ENCODE peak calls at places on chromosomes 1 and 21, in four cellular contexts. Y is tibial artery, F is DND-41, O is neuronal stem cell. N is an unnamed sample. For H3K4me1 and H3K36me3, the result is how much of the 10 kb centered on the place peaks cover.

GRCh38 chr1:8315573-8316475 is 2.1 kb upstream of the SLC45A1 start:
- DNase-seq in Y (no peak), F (no peak), O (no peak), N (no peak)

GRCh38 chr1:180566495-180566894 is 7.7 kb downstream of the OVAAL start:
- DNase-seq in Y (no peak), F (no peak), O (no peak), N (no peak)

GRCh38 chr21:36347962-36348328 is 27.9 kb downstream of the MORC3 start:
- DNase-seq in Y (no peak), F (no peak), O (no peak), N (no peak)

GRCh38 chr1:153764315-153764714 is 10.9 kb upstream of the SLC27A3 start:
- DNase-seq in Y (no peak), F (no peak), O (no peak), N (no peak)

GRCh38 chr1:47432071-47433036 is 5.5 kb upstream of the FOXD2 start:
- DNase-seq in Y (peak), F (no peak), O (peak), N (peak)

GRCh38 chr1:160779662-160780397 is 16.1 kb upstream of the LY9 start:
- DNase-seq in Y (no peak), F (peak), O (no peak), N (no peak)

GRCh38 chr1:64366821-64367220 is 103.1 kb upstream of the CACHD1 start:
- DNase-seq in Y (no peak), F (no peak), O (no peak), N (no peak)

GRCh38 chr1:111739222-111739983 is at the start of gene INKA2:
- DNase-seq in Y (peak), F (peak), O (peak), N (peak)

GRCh38 chr1:224525411-224526040 is 90.6 kb upstream of the CNIH3 start:
- DNase-seq in Y (no peak), F (no peak), O (no peak), N (no peak)

GRCh38 chr1:14969006-14969405 is 184.5 kb upstream of the TMEM51 start:
- DNase-seq in Y (no peak), F (peak), O (no peak), N (peak)

GRCh38 chr1:117877823-117878222 is 51.6 kb downstream of the GDAP2 start:
- DNase-seq in Y (no peak), F (no peak), O (no peak), N (no peak)

GRCh38 chr1:202005958-202006357 is 4.4 kb upstream of the ELF3 start:
- DNase-seq in Y (no peak), F (no peak), O (no peak), N (no peak)

GRCh38 chr21:36564647-36565046 is 84.7 kb upstream of the CLDN14 start:
- DNase-seq in Y (peak), F (no peak), O (no peak), N (no peak)

GRCh38 chr1:84674021-84674420 is 16.2 kb downstream of the SSX2IP start:
- DNase-seq in Y (no peak), F (no peak), O (no peak), N (no peak)

GRCh38 chr1:6149597-6149996 is 30.5 kb downstream of the CHD5 start:
- DNase-seq in Y (no peak), F (no peak), O (no peak), N (no peak)

GRCh38 chr1:2093055-2093454 is 42.8 kb downstream of the PRKCZ start:
- DNase-seq in Y (no peak), F (no peak), O (no peak), N (no peak)

GRCh38 chr1:205658943-205659581 is 21.2 kb downstream of the SLC45A3 start:
- DNase-seq in Y (peak), F (peak), O (peak), N (peak)

GRCh38 chr1:84078108-84078823 is 65.8 kb upstream of the PRKACB start:
- DNase-seq in Y (peak), F (peak), O (no peak), N (no peak)

GRCh38 chr1:76040327-76040868 is 34.1 kb upstream of the ST6GALNAC3 start:
- DNase-seq in Y (no peak), F (no peak), O (no peak), N (no peak)

GRCh38 chr1:201229095-201229494 is 38.5 kb downstream of the IGFN1 start:
- DNase-seq in Y (no peak), F (no peak), O (no peak), N (no peak)

GRCh38 chr1:221611930-221612777 is 129.7 kb downstream of the DUSP10 start:
- DNase-seq in Y (peak), F (no peak), O (no peak), N (no peak)

GRCh38 chr21:15367061-15367626 is 302.3 kb upstream of the NRIP1 start:
- DNase-seq in Y (no peak), F (no peak), O (no peak), N (no peak)

GRCh38 chr1:58849556-58849955 is 65.7 kb upstream of the JUN start:
- DNase-seq in Y (no peak), F (no peak), O (no peak), N (no peak)

GRCh38 chr1:26160527-26161407 is 1.9 kb downstream of the FAM110D start:
- DNase-seq in Y (no peak), F (no peak), O (no peak), N (no peak)

GRCh38 chr1:229190057-229190590 is 80.8 kb upstream of the RAB4A start:
- DNase-seq in Y (no peak), F (no peak), O (no peak), N (no peak)

GRCh38 chr1:23422313-23422877 is 2.2 kb downstream of the TCEA3 start:
- DNase-seq in Y (peak), F (peak), O (no peak), N (peak)

GRCh38 chr1:245291351-245291750 is 136.6 kb downstream of the KIF26B start:
- DNase-seq in Y (no peak), F (no peak), O (no peak), N (no peak)

GRCh38 chr21:44872266-44872567 is 1.3 kb downstream of the PTTG1IP start:
- DNase-seq in Y (no peak), F (no peak), O (no peak), N (no peak)
- H3K4me1 ChIP-seq in Y (under half), F (half or more), O (under half), N (under half)

DNA sequence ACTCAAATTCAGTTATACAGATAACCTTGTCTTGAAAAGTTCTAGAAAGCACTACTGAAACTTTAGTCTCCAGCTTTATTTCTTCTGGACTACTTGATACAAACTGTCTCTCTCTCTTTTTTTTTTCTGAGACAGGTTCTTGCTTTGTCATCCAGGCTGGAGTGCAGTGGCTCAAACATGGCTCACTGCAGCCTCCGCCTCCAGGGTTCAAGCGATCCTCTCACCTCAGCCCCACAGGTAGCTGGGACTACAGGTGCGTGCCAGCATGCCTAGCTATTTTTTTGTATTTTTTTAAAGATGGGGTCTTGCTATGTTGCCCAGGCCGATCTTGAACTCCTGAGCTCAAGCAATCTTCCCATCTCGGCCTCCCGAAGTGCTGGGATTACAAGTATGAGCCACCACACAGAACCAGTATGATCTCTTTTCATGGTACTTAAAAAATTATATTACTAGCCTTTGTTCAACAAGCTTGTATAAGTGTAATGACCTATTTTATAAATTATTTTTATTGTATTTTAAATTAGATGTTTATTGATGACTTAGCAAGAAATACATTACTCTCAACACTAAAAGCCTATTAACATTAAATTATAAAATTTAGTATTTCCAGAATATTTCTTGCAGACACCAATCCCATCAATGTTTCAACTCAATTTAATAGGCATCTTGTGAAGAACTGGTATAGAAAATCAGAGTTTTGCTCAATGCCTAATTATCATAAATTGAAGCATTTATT is 36.1 kb upstream of the MTF2 start:
- DNase-seq in Y (no peak), F (no peak), O (no peak), N (no peak)
- H3K27ac ChIP-seq in Y (no peak), F (peak), O (no peak), N (peak)

GRCh38 chr1:42926235-42926869 is 32.3 kb downstream of the SLC2A1 start:
- DNase-seq in Y (no peak), F (no peak), O (no peak), N (no peak)
- H3K36me3 ChIP-seq in Y (under half), F (half or more), O (half or more), N (under half)

GRCh38 chr1:35556494-35557117 is 597 bp downstream of the KIAA0319L start:
- DNase-seq in Y (no peak), F (no peak), O (no peak), N (no peak)
- H3K4me1 ChIP-seq in Y (under half), F (under half), O (under half), N (under half)

DNA sequence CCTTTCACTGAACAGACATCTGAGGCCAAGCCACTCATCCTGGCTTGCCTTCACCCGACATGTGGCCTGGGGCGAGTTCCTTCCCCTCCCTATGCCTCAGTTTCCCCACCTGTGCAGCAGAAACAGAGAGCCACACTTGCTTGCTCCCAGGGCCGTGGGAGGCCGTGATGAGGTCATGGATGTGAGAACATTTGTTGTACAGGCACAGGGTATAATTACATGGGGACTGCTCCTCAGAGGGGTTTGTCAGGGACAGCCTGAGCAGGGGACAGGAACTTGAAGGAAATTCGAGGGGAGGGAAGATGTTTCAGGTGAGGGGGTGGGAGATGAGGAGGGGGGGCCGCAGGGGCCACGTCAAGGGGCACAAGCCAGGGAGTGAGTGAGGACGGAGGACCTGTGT is 56.1 kb downstream of the ALPL start:
- DNase-seq in Y (no peak), F (no peak), O (no peak), N (no peak)
- H3K27ac ChIP-seq in Y (no peak), F (no peak), O (no peak), N (no peak)

N was measured in naive thymus-derived CD4-positive, alpha-beta T cell.